ENCODE peak calls at places on chromosomes 3 and 15, in four cellular contexts. V is AML-193; E is activated CD4-positive, CD25-positive, alpha-beta regulatory T cell treated with anti-CD3 and anti-CD28 coated beads, Interleukin-2, amount 50 U/mL, for 72 hours; J is DMS79. R is an unnamed sample.

GRCh38 chr15:29621626-29622025 is 200.6 kb downstream of the TJP1 start:
- DNase-seq in V (no peak), E (no peak), J (no peak), R (no peak)

GRCh38 chr3:32813180-32813579 is 4.6 kb upstream of the TRIM71 start:
- DNase-seq in V (no peak), E (no peak), J (no peak), R (no peak)

GRCh38 chr15:40242216-40242599 is 3.3 kb downstream of the PAK6 start:
- DNase-seq in V (no peak), E (no peak), J (no peak), R (no peak)

GRCh38 chr3:161500057-161500836 is 3.6 kb downstream of the OTOL1 start:
- DNase-seq in V (no peak), E (no peak), J (no peak), R (no peak)

GRCh38 chr15:65587094-65587493 is 23.8 kb downstream of the INTS14 start:
- DNase-seq in V (no peak), E (no peak), J (no peak), R (no peak)

GRCh38 chr15:61227269-61228024 is 1.7 kb downstream of the RORA start:
- DNase-seq in V (no peak), E (no peak), J (no peak), R (no peak)

GRCh38 chr15:101391981-101392566 is 97.0 kb upstream of the SNRPA1 start:
- DNase-seq in V (no peak), E (no peak), J (no peak), R (no peak)

GRCh38 chr3:38577089-38578080 is 72.1 kb downstream of the SCN5A start:
- DNase-seq in V (no peak), E (no peak), J (no peak), R (no peak)

GRCh38 chr15:35061171-35062163 is 23.6 kb downstream of the NANOGP8 start:
- DNase-seq in V (no peak), E (no peak), J (no peak), R (no peak)

GRCh38 chr15:39028069-39028468 is 463.5 kb upstream of the RASGRP1 start:
- DNase-seq in V (no peak), E (no peak), J (no peak), R (no peak)

GRCh38 chr3:57292159-57292894 is at the start of gene ASB14:
- DNase-seq in V (no peak), E (no peak), J (no peak), R (no peak)

GRCh38 chr3:104604326-104605010 is 762.2 kb upstream of the ALCAM start:
- DNase-seq in V (peak), E (no peak), J (no peak), R (no peak)

GRCh38 chr15:70030851-70031645 is 66.7 kb downstream of the TLE3 start:
- DNase-seq in V (no peak), E (no peak), J (no peak), R (no peak)

GRCh38 chr3:9422712-9423424 is 25.5 kb downstream of the SETD5 start:
- DNase-seq in V (peak), E (no peak), J (peak), R (peak)

GRCh38 chr15:65512807-65513416 is 4.6 kb downstream of the DPP8 start:
- DNase-seq in V (no peak), E (no peak), J (no peak), R (no peak)

GRCh38 chr15:88080616-88081015 is 175.9 kb downstream of the NTRK3 start:
- DNase-seq in V (no peak), E (no peak), J (no peak), R (no peak)

GRCh38 chr3:73552700-73553099 is 72.0 kb downstream of the PDZRN3 start:
- DNase-seq in V (no peak), E (no peak), J (no peak), R (no peak)

GRCh38 chr3:188832146-188832545 is 339.6 kb upstream of the TPRG1 start:
- DNase-seq in V (no peak), E (no peak), J (no peak), R (no peak)

GRCh38 chr3:177722386-177722785 is 525.1 kb upstream of the TBL1XR1 start:
- DNase-seq in V (no peak), E (no peak), J (no peak), R (no peak)

GRCh38 chr3:57110797-57111196 is 50.3 kb downstream of the SPATA12 start:
- DNase-seq in V (no peak), E (no peak), J (peak), R (no peak)

GRCh38 chr15:68721886-68722285 is 98.8 kb downstream of the ANP32A start:
- DNase-seq in V (no peak), E (no peak), J (no peak), R (no peak)

GRCh38 chr3:194103475-194103874 is 32.5 kb upstream of the HES1 start:
- DNase-seq in V (no peak), E (no peak), J (no peak), R (no peak)

GRCh38 chr3:154304116-154304786 is 20.0 kb downstream of the DHX36 start:
- DNase-seq in V (no peak), E (no peak), J (no peak), R (no peak)

GRCh38 chr3:155093261-155093660 is 13.1 kb downstream of the MME start:
- DNase-seq in V (no peak), E (no peak), J (no peak), R (no peak)

R was measured in HL-60.